ENCODE peak calls at places on chromosomes 12 and 14, in ten cellular contexts. One of them, this sample, is unnamed.

GRCh38 chr12:4518106-4518728 is 20.5 kb upstream of the RAD51AP1 start:
- DNase-seq in endothelial cell of umbilical vein: no peak
- DNase-seq in neural progenitor cell: no peak
- DNase-seq in HCT116: peak; percentile 16
- DNase-seq in Caco-2: no peak
- DNase-seq in heart left ventricle: no peak
- DNase-seq in heart right ventricle: no peak
- DNase-seq in Panc1: no peak
- DNase-seq in A673: peak; percentile 17
- DNase-seq in bronchial epithelial cell: peak; percentile 52
- DNase-seq in this sample: peak; percentile 22

GRCh38 chr12:65695077-65695865 is 129.0 kb upstream of the HMGA2 start:
- DNase-seq in endothelial cell of umbilical vein: peak; percentile 94
- DNase-seq in neural progenitor cell: no peak
- DNase-seq in HCT116: peak; percentile 93
- DNase-seq in Caco-2: no peak
- DNase-seq in heart left ventricle: peak; percentile 26
- DNase-seq in heart right ventricle: no peak
- DNase-seq in Panc1: peak; percentile 88
- DNase-seq in A673: peak; percentile 4
- DNase-seq in bronchial epithelial cell: peak; percentile 98
- DNase-seq in this sample: peak; percentile 88

GRCh38 chr14:71534506-71534905 is 397.7 kb upstream of the RGS6 start:
- DNase-seq in endothelial cell of umbilical vein: no peak
- DNase-seq in neural progenitor cell: no peak
- DNase-seq in HCT116: no peak
- DNase-seq in Caco-2: no peak
- DNase-seq in heart left ventricle: no peak
- DNase-seq in heart right ventricle: no peak
- DNase-seq in Panc1: no peak
- DNase-seq in A673: no peak
- DNase-seq in bronchial epithelial cell: no peak
- DNase-seq in this sample: no peak

GRCh38 chr12:98754095-98754494 is 109.0 kb downstream of the APAF1 start:
- DNase-seq in endothelial cell of umbilical vein: no peak
- DNase-seq in neural progenitor cell: no peak
- DNase-seq in HCT116: no peak
- DNase-seq in Caco-2: peak; percentile 57
- DNase-seq in heart left ventricle: no peak
- DNase-seq in heart right ventricle: no peak
- DNase-seq in Panc1: no peak
- DNase-seq in A673: peak; percentile 64
- DNase-seq in bronchial epithelial cell: peak; percentile 57
- DNase-seq in this sample: peak; percentile 56

GRCh38 chr14:38387821-38388220 is 131.9 kb upstream of the CLEC14A start:
- DNase-seq in endothelial cell of umbilical vein: no peak
- DNase-seq in neural progenitor cell: peak; percentile 78
- DNase-seq in HCT116: no peak
- DNase-seq in Caco-2: no peak
- DNase-seq in heart left ventricle: no peak
- DNase-seq in heart right ventricle: no peak
- DNase-seq in Panc1: no peak
- DNase-seq in A673: no peak
- DNase-seq in bronchial epithelial cell: no peak
- DNase-seq in this sample: no peak

GRCh38 chr12:27109339-27110023 is 27.1 kb upstream of the C12orf71 start:
- DNase-seq in endothelial cell of umbilical vein: no peak
- DNase-seq in neural progenitor cell: no peak
- DNase-seq in HCT116: no peak
- DNase-seq in Caco-2: no peak
- DNase-seq in heart left ventricle: no peak
- DNase-seq in heart right ventricle: no peak
- DNase-seq in Panc1: no peak
- DNase-seq in A673: no peak
- DNase-seq in bronchial epithelial cell: peak; percentile 33
- DNase-seq in this sample: no peak

GRCh38 chr14:58332514-58332913 is 34.2 kb downstream of the ARID4A start:
- DNase-seq in endothelial cell of umbilical vein: no peak
- DNase-seq in neural progenitor cell: no peak
- DNase-seq in HCT116: no peak
- DNase-seq in Caco-2: no peak
- DNase-seq in heart left ventricle: no peak
- DNase-seq in heart right ventricle: no peak
- DNase-seq in Panc1: no peak
- DNase-seq in A673: no peak
- DNase-seq in bronchial epithelial cell: no peak
- DNase-seq in this sample: no peak

GRCh38 chr14:57319636-57320035 is 50.9 kb downstream of the AP5M1 start:
- DNase-seq in endothelial cell of umbilical vein: no peak
- DNase-seq in neural progenitor cell: no peak
- DNase-seq in HCT116: no peak
- DNase-seq in Caco-2: peak; percentile 5
- DNase-seq in heart left ventricle: no peak
- DNase-seq in heart right ventricle: no peak
- DNase-seq in Panc1: no peak
- DNase-seq in A673: peak; percentile 10
- DNase-seq in bronchial epithelial cell: no peak
- DNase-seq in this sample: no peak

GRCh38 chr12:96120359-96121100 is 73.6 kb upstream of the ELK3 start:
- DNase-seq in endothelial cell of umbilical vein: no peak
- DNase-seq in neural progenitor cell: peak; percentile 29
- DNase-seq in HCT116: no peak
- DNase-seq in Caco-2: no peak
- DNase-seq in heart left ventricle: no peak
- DNase-seq in heart right ventricle: no peak
- DNase-seq in Panc1: no peak
- DNase-seq in A673: no peak
- DNase-seq in bronchial epithelial cell: no peak
- DNase-seq in this sample: no peak

GRCh38 chr12:68839183-68840147 is 31.5 kb downstream of the MDM2 start:
- DNase-seq in endothelial cell of umbilical vein: no peak
- DNase-seq in neural progenitor cell: no peak
- DNase-seq in HCT116: no peak
- DNase-seq in Caco-2: no peak
- DNase-seq in heart left ventricle: no peak
- DNase-seq in heart right ventricle: no peak
- DNase-seq in Panc1: no peak
- DNase-seq in A673: no peak
- DNase-seq in bronchial epithelial cell: no peak
- DNase-seq in this sample: no peak

GRCh38 chr14:59060841-59061240 is 127.6 kb upstream of the DAAM1 start:
- DNase-seq in endothelial cell of umbilical vein: no peak
- DNase-seq in neural progenitor cell: peak; percentile 5
- DNase-seq in HCT116: no peak
- DNase-seq in Caco-2: no peak
- DNase-seq in heart left ventricle: no peak
- DNase-seq in heart right ventricle: no peak
- DNase-seq in Panc1: no peak
- DNase-seq in A673: no peak
- DNase-seq in bronchial epithelial cell: no peak
- DNase-seq in this sample: no peak

DNA sequence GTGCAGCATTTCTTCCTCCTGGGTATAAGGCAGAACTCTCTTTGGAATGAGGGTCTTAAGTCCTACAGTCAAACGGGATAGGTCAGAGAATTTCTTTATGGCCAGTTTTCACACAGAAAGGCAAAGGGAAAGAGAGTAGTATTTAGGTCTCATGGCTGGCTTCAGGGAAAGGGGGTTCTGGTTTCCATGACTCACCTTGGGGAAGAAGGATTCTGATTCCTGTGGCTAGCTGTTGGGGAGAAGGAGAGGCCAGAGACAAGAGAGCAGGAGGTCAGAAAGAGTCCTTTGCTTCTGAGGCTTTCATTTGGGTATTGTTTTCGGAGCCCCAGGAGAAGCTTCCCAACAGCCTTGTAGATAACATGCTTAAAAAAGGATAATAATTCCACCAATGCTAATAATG is 332.5 kb downstream of the NPAS3 start:
- DNase-seq in endothelial cell of umbilical vein: no peak
- DNase-seq in neural progenitor cell: no peak
- DNase-seq in HCT116: no peak
- DNase-seq in Caco-2: no peak
- DNase-seq in heart left ventricle: no peak
- DNase-seq in heart right ventricle: no peak
- DNase-seq in Panc1: no peak
- DNase-seq in A673: no peak
- DNase-seq in bronchial epithelial cell: no peak
- DNase-seq in this sample: no peak
- TF ChIP-seq CTCF in endothelial cell of umbilical vein: no peak
- TF ChIP-seq CTCF in neural progenitor cell: no peak
- TF ChIP-seq CTCF in HCT116: no peak
- TF ChIP-seq CTCF in Caco-2: no peak
- TF ChIP-seq CTCF in heart left ventricle: no peak
- TF ChIP-seq CTCF in heart right ventricle: no peak
- TF ChIP-seq CTCF in Panc1: no peak
- TF ChIP-seq CTCF in A673: no peak
- TF ChIP-seq CTCF in bronchial epithelial cell: no peak
- TF ChIP-seq CTCF in this sample: no peak

GRCh38 chr12:91637789-91638624 is 455.4 kb upstream of the DCN start:
- DNase-seq in endothelial cell of umbilical vein: no peak
- DNase-seq in neural progenitor cell: no peak
- DNase-seq in HCT116: no peak
- DNase-seq in Caco-2: no peak
- DNase-seq in heart left ventricle: no peak
- DNase-seq in heart right ventricle: no peak
- DNase-seq in Panc1: no peak
- DNase-seq in A673: no peak
- DNase-seq in bronchial epithelial cell: no peak
- DNase-seq in this sample: no peak

GRCh38 chr12:91643763-91644162 is 461.1 kb upstream of the DCN start:
- DNase-seq in endothelial cell of umbilical vein: no peak
- DNase-seq in neural progenitor cell: no peak
- DNase-seq in HCT116: no peak
- DNase-seq in Caco-2: no peak
- DNase-seq in heart left ventricle: no peak
- DNase-seq in heart right ventricle: no peak
- DNase-seq in Panc1: no peak
- DNase-seq in A673: no peak
- DNase-seq in bronchial epithelial cell: no peak
- DNase-seq in this sample: no peak

GRCh38 chr12:91636721-91637120 is 454.1 kb upstream of the DCN start:
- DNase-seq in endothelial cell of umbilical vein: no peak
- DNase-seq in neural progenitor cell: no peak
- DNase-seq in HCT116: no peak
- DNase-seq in Caco-2: no peak
- DNase-seq in heart left ventricle: no peak
- DNase-seq in heart right ventricle: no peak
- DNase-seq in Panc1: no peak
- DNase-seq in A673: no peak
- DNase-seq in bronchial epithelial cell: no peak
- DNase-seq in this sample: no peak

DNA sequence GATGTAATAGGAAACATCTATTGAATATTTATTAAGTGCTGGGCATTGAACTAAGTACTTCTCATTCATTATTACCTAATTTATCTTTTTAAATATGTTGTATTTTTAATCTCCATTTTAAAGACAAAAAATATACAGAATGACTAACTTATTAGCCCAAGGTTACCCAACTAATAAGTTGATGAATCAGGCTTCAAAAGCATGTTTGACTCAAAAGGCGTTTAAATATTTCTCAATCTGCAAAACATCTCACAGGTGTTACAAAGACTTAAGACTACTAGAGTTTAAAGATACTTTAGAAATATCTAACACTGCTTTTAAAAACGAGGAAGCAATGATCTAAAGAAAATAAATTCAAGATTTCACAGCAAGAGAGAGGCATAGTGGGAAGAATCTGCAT is 457.4 kb upstream of the DCN start:
- DNase-seq in endothelial cell of umbilical vein: no peak
- DNase-seq in neural progenitor cell: no peak
- DNase-seq in HCT116: no peak
- DNase-seq in Caco-2: no peak
- DNase-seq in heart left ventricle: no peak
- DNase-seq in heart right ventricle: no peak
- DNase-seq in Panc1: no peak
- DNase-seq in A673: no peak
- DNase-seq in bronchial epithelial cell: peak; percentile 78
- DNase-seq in this sample: no peak
- H3K4me3 ChIP-seq in endothelial cell of umbilical vein: no peak overlapping the region
- H3K4me3 ChIP-seq in neural progenitor cell: no peak overlapping the region
- H3K4me3 ChIP-seq in HCT116: no peak overlapping the region
- H3K4me3 ChIP-seq in Caco-2: no peak overlapping the region
- H3K4me3 ChIP-seq in heart left ventricle: no peak overlapping the region
- H3K4me3 ChIP-seq in heart right ventricle: no peak overlapping the region
- H3K4me3 ChIP-seq in Panc1: no peak overlapping the region
- H3K4me3 ChIP-seq in A673: no peak overlapping the region
- H3K4me3 ChIP-seq in bronchial epithelial cell: no peak overlapping the region
- H3K4me3 ChIP-seq in this sample: no peak overlapping the region

DNA sequence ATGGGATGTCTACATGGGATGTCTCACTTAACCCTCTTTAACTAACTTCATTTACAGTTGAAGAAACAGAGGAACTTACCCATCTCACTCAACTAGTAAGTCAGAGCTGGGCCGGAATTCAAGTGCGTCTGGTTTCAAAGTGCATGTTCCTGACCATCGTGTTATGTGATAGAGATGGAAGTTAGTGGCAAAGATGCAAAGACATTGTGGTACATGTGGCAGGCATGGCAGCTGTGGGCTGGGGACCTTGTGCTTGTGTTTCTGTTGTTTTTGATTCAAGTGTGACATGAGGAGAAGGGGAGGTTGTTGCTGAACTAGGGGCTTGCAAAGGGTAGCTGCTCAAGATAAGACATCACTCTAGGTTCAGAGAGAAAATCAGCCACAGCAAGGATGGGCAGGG is 2.3 kb upstream of the KRT74 start:
- DNase-seq in endothelial cell of umbilical vein: no peak
- DNase-seq in neural progenitor cell: no peak
- DNase-seq in HCT116: no peak
- DNase-seq in Caco-2: no peak
- DNase-seq in heart left ventricle: no peak
- DNase-seq in heart right ventricle: no peak
- DNase-seq in Panc1: no peak
- DNase-seq in A673: no peak
- DNase-seq in bronchial epithelial cell: no peak
- DNase-seq in this sample: no peak
- H3K27me3 ChIP-seq in endothelial cell of umbilical vein: no peaks in the 10 kb centered on the region
- H3K27me3 ChIP-seq in neural progenitor cell: no peaks in the 10 kb centered on the region
- H3K27me3 ChIP-seq in HCT116: no peaks in the 10 kb centered on the region
- H3K27me3 ChIP-seq in Caco-2: no peaks in the 10 kb centered on the region
- H3K27me3 ChIP-seq in heart left ventricle: no peaks in the 10 kb centered on the region
- H3K27me3 ChIP-seq in heart right ventricle: no peaks in the 10 kb centered on the region
- H3K27me3 ChIP-seq in Panc1: peaks cover 6% of the 10 kb centered on the region
- H3K27me3 ChIP-seq in A673: peaks cover 4% of the 10 kb centered on the region
- H3K27me3 ChIP-seq in bronchial epithelial cell: no peaks in the 10 kb centered on the region
- H3K27me3 ChIP-seq in this sample: peaks cover 10% of the 10 kb centered on the region

DNA sequence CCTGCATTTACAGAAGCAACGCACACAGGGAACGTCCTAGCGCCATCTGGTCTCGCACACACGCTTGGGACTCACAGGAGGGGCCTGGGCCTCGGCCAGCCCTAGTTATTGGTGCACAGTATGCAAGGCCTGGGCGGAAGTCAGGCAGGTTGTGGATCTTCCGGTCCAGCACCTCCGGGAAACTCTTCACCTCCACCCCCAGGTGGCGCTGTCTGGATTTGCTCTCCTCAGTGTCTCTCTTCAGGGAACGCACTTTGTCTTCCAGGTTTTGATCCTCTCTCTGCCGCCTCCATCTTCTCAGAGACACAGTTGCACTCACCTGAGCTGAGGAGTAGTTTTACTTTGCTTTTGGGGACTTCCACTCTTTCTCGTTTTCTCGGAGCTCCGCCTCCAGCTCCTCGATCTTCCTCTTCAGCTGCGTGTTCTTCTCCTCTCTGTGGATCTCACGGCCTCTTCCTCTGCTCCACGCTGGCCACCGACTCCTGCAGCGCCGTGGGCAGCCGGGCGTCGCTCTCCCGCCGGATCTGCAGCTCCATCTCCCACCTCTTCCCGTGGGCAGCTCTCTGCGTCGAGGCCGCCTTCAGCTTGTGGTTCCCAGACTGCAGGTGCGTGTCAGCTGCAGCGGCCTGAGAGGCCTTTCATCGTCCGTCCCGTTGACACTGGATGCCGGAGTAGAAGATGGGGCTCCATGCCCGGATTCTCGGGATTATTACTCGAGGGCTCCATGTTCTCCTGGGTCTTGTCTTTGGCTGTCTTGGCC is 933.8 kb downstream of the TMEM121 start:
- DNase-seq in endothelial cell of umbilical vein: no peak
- DNase-seq in neural progenitor cell: no peak
- DNase-seq in HCT116: no peak
- DNase-seq in Caco-2: peak; percentile 13
- DNase-seq in heart left ventricle: no peak
- DNase-seq in heart right ventricle: peak; percentile 11
- DNase-seq in Panc1: no peak
- DNase-seq in A673: peak; percentile 75
- DNase-seq in bronchial epithelial cell: no peak
- DNase-seq in this sample: no peak
- TF ChIP-seq CTCF in endothelial cell of umbilical vein: no peak
- TF ChIP-seq CTCF in neural progenitor cell: no peak
- TF ChIP-seq CTCF in HCT116: peak; percentile 24
- TF ChIP-seq CTCF in Caco-2: no peak
- TF ChIP-seq CTCF in heart left ventricle: no peak
- TF ChIP-seq CTCF in heart right ventricle: no peak
- TF ChIP-seq CTCF in Panc1: peak; percentile 55
- TF ChIP-seq CTCF in A673: peak; percentile 77
- TF ChIP-seq CTCF in bronchial epithelial cell: no peak
- TF ChIP-seq CTCF in this sample: no peak